ENCODE peak calls at places on chromosome 2, in six cellular contexts. Z, E, A, J, L and H are unnamed samples.

GRCh38 chr2:18771212-18771611 is 181.8 kb upstream of the NT5C1B start:
- DNase-seq in Z (no peak), E (no peak), A (no peak), J (no peak), L (no peak), H (no peak)

GRCh38 chr2:124180635-124181034 is 155.5 kb downstream of the CNTNAP5 start:
- DNase-seq in Z (no peak), E (no peak), A (no peak), J (no peak), L (no peak), H (no peak)

GRCh38 chr2:73906847-73907505 is 14.2 kb downstream of the ACTG2 start:
- DNase-seq in Z (no peak), E (no peak), A (no peak), J (no peak), L (no peak), H (no peak)

GRCh38 chr2:42353792-42354429 is 7.1 kb downstream of the COX7A2L start:
- DNase-seq in Z (no peak), E (no peak), A (no peak), J (no peak), L (no peak), H (no peak)

GRCh38 chr2:73089270-73090030 is 17.9 kb upstream of the SFXN5 start:
- DNase-seq in Z (no peak), E (peak; percentile 87), A (peak; percentile 39), J (peak; percentile 59), L (no peak), H (no peak)

GRCh38 chr2:38170098-38170497 is 94.1 kb upstream of the CYP1B1 start:
- DNase-seq in Z (no peak), E (no peak), A (no peak), J (no peak), L (no peak), H (no peak)

GRCh38 chr2:33406622-33407021 is 69.8 kb upstream of the RASGRP3 start:
- DNase-seq in Z (no peak), E (no peak), A (peak; percentile 10), J (no peak), L (no peak), H (no peak)

GRCh38 chr2:205700331-205701132 is 18.2 kb downstream of the NRP2 start:
- DNase-seq in Z (no peak), E (peak; percentile 90), A (no peak), J (peak; percentile 41), L (no peak), H (no peak)

GRCh38 chr2:118774458-118775133 is 72.9 kb downstream of the EN1 start:
- DNase-seq in Z (no peak), E (peak; percentile 34), A (peak; percentile 84), J (peak; percentile 35), L (no peak), H (no peak)

GRCh38 chr2:233688341-233688740 is 4.3 kb upstream of the UGT1A6 start:
- DNase-seq in Z (no peak), E (no peak), A (no peak), J (no peak), L (no peak), H (no peak)

GRCh38 chr2:195613922-195614321 is 43.1 kb upstream of the SLC39A10 start:
- DNase-seq in Z (no peak), E (peak; percentile 74), A (peak; percentile 38), J (peak; percentile 47), L (no peak), H (no peak)

GRCh38 chr2:208097313-208097712 is 27.0 kb downstream of the CRYGD start:
- DNase-seq in Z (no peak), E (no peak), A (no peak), J (no peak), L (no peak), H (no peak)

GRCh38 chr2:208927867-208928266 is 496.0 kb upstream of the MAP2 start:
- DNase-seq in Z (no peak), E (no peak), A (no peak), J (no peak), L (no peak), H (no peak)

GRCh38 chr2:67649331-67650071 is 252.4 kb downstream of the ETAA1 start:
- DNase-seq in Z (no peak), E (no peak), A (peak; percentile 52), J (no peak), L (no peak), H (no peak)

GRCh38 chr2:64876137-64876647 is 113.0 kb upstream of the SLC1A4 start:
- DNase-seq in Z (no peak), E (peak; percentile 89), A (peak; percentile 38), J (peak; percentile 59), L (no peak), H (no peak)

GRCh38 chr2:85324639-85325465 is 2.9 kb downstream of the TGOLN2 start:
- DNase-seq in Z (no peak), E (no peak), A (peak; percentile 75), J (no peak), L (no peak), H (no peak)

GRCh38 chr2:16420421-16420820 is 245.2 kb downstream of the CYRIA start:
- DNase-seq in Z (no peak), E (no peak), A (no peak), J (no peak), L (no peak), H (no peak)

GRCh38 chr2:190722825-190723224 is 73.9 kb downstream of the NAB1 start:
- DNase-seq in Z (no peak), E (no peak), A (no peak), J (no peak), L (no peak), H (no peak)